ENCODE peak calls at places on chromosomes 2 and 18, in eight cellular contexts. B, F, H, M, P, S, G and Z are unnamed samples.
A peak's percentile ranks its signal among the peaks of the same experiment; 100 is the strongest.

GRCh38 chr18:8685141-8685913 is 20.0 kb upstream of the MTCL1 start:
- DNase-seq in B (no peak), F (no peak), H (no peak), M (peak; percentile 66), P (peak; percentile 76), S (peak; percentile 78), G (peak; percentile 85), Z (no peak)

GRCh38 chr2:203527719-203528118 is 7.4 kb downstream of the RAPH1 start:
- DNase-seq in B (no peak), F (no peak), H (peak; percentile 40), M (no peak), P (no peak), S (no peak), G (no peak), Z (no peak)

GRCh38 chr2:236636714-236637485 is 67.3 kb downstream of the ACKR3 start:
- DNase-seq in B (no peak), F (no peak), H (no peak), M (no peak), P (no peak), S (no peak), G (no peak), Z (no peak)

GRCh38 chr2:163155279-163155883 is 316.8 kb upstream of the KCNH7 start:
- DNase-seq in B (no peak), F (peak; percentile 52), H (peak; percentile 33), M (peak; percentile 42), P (no peak), S (peak; percentile 55), G (peak; percentile 17), Z (peak; percentile 72)

GRCh38 chr2:140586379-140586778 is 1544.4 kb downstream of the LRP1B start:
- DNase-seq in B (no peak), F (peak; percentile 48), H (peak; percentile 13), M (peak; percentile 4), P (no peak), S (no peak), G (peak; percentile 10), Z (peak; percentile 44)

GRCh38 chr2:190649798-190650390 is 1.0 kb downstream of the NAB1 start:
- DNase-seq in B (no peak), F (peak; percentile 69), H (peak; percentile 45), M (peak; percentile 17), P (no peak), S (peak; percentile 56), G (no peak), Z (peak; percentile 63)

GRCh38 chr2:121961761-121962160 is 206.3 kb downstream of the TSN start:
- DNase-seq in B (no peak), F (no peak), H (no peak), M (no peak), P (no peak), S (no peak), G (no peak), Z (no peak)

GRCh38 chr2:152127628-152128027 is 28.8 kb upstream of the CACNB4 start:
- DNase-seq in B (no peak), F (peak; percentile 30), H (no peak), M (no peak), P (no peak), S (no peak), G (no peak), Z (no peak)

GRCh38 chr2:6203297-6203959 is 511.2 kb downstream of the SOX11 start:
- DNase-seq in B (no peak), F (no peak), H (peak; percentile 69), M (no peak), P (no peak), S (no peak), G (no peak), Z (no peak)

GRCh38 chr2:200065477-200065876 is 110.1 kb downstream of the MAIP1 start:
- DNase-seq in B (no peak), F (no peak), H (no peak), M (no peak), P (no peak), S (no peak), G (no peak), Z (no peak)

GRCh38 chr2:179377296-179377695 is 112.7 kb upstream of the SESTD1 start:
- DNase-seq in B (no peak), F (no peak), H (no peak), M (peak; percentile 6), P (no peak), S (peak; percentile 36), G (no peak), Z (peak; percentile 23)

GRCh38 chr2:220365023-220365422 is 737.6 kb downstream of the SLC4A3 start:
- DNase-seq in B (no peak), F (no peak), H (no peak), M (peak; percentile 12), P (no peak), S (peak; percentile 81), G (peak; percentile 26), Z (no peak)

GRCh38 chr18:68475911-68476310 is 239.0 kb downstream of the TMX3 start:
- DNase-seq in B (no peak), F (no peak), H (no peak), M (no peak), P (no peak), S (no peak), G (no peak), Z (no peak)

GRCh38 chr2:50529600-50530218 is 502.2 kb downstream of the NRXN1 start:
- DNase-seq in B (no peak), F (peak; percentile 46), H (peak; percentile 61), M (peak; percentile 50), P (no peak), S (peak; percentile 54), G (peak; percentile 55), Z (peak; percentile 73)